ENCODE peak calls at places on chromosomes 7 and 10, in four cellular contexts. C is left lung, B is K562, P is GM12878. H is an unnamed sample.

GRCh38 chr10:118850418-118851061 is 95.8 kb upstream of the CACUL1 start:
- DNase-seq in C (peak; percentile 90), B (peak; percentile 40), P (no peak), H (peak; percentile 46)

GRCh38 chr10:34758447-34758996 is 56.6 kb downstream of the PARD3 start:
- DNase-seq in C (no peak), B (peak; percentile 39), P (peak; percentile 34), H (no peak)

GRCh38 chr7:24827589-24827988 is 70.3 kb upstream of the GSDME start:
- DNase-seq in C (no peak), B (no peak), P (no peak), H (no peak)

GRCh38 chr10:116968331-116968730 is 36.7 kb downstream of the SHTN1 start:
- DNase-seq in C (no peak), B (no peak), P (no peak), H (no peak)

GRCh38 chr10:84335516-84335915 is 7.1 kb downstream of the CCSER2 start:
- DNase-seq in C (no peak), B (no peak), P (no peak), H (no peak)

GRCh38 chr10:10598297-10598696 is 419.4 kb upstream of the CELF2 start:
- DNase-seq in C (no peak), B (no peak), P (no peak), H (no peak)

GRCh38 chr10:1736972-1737221 is 428 bp downstream of the ADARB2 start:
- DNase-seq in C (peak; percentile 56), B (no peak), P (no peak), H (no peak)

GRCh38 chr10:29501692-29502091 is 133.1 kb downstream of the SVIL start:
- DNase-seq in C (no peak), B (peak; percentile 22), P (no peak), H (no peak)

GRCh38 chr7:107467972-107468371 is 1.9 kb upstream of the GPR22 start:
- DNase-seq in C (no peak), B (no peak), P (no peak), H (no peak)

GRCh38 chr7:107464666-107465065 is 5.2 kb upstream of the GPR22 start:
- DNase-seq in C (no peak), B (no peak), P (no peak), H (no peak)

GRCh38 chr7:107463139-107464078 is 6.4 kb upstream of the GPR22 start:
- DNase-seq in C (no peak), B (peak; percentile 20), P (peak; percentile 19), H (peak; percentile 10)

GRCh38 chr7:107461938-107462533 is 7.8 kb upstream of the GPR22 start:
- DNase-seq in C (no peak), B (no peak), P (no peak), H (no peak)
- H3K9me3 ChIP-seq in C (no peaks in the 10 kb centered on the region), B (no peaks in the 10 kb centered on the region), P (no peaks in the 10 kb centered on the region), H (no peaks in the 10 kb centered on the region)

GRCh38 chr10:130723704-130724103 is 587.5 kb downstream of the GLRX3 start:
- DNase-seq in C (no peak), B (no peak), P (no peak), H (no peak)
- H3K9me3 ChIP-seq in C (no peaks in the 10 kb centered on the region), B (no peaks in the 10 kb centered on the region), P (no peaks in the 10 kb centered on the region), H (no peaks in the 10 kb centered on the region)

DNA sequence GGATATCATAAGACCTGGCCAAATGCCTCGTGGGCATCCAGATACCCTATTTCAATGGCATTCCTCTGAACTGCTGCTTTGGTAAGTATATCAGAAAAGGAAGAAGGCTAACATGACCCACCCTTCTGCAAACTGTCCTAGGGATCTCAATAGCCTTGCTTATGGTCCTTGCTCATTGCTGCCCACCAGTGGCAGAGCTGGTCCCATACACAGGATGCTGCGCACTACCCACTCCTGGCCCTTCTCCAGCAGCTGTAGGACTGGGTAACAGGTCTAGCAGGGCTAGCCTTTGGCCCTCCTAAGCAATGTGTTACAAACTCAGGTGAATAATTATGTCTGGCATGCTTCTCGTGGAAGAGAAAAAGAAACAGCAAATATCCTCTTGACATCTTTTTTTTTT is 72.5 kb downstream of the C10orf90 start:
- DNase-seq in C (no peak), B (peak; percentile 14), P (no peak), H (no peak)
- H3K9me3 ChIP-seq in C (no peaks in the 10 kb centered on the region), B (no peaks in the 10 kb centered on the region), P (no peaks in the 10 kb centered on the region), H (no peaks in the 10 kb centered on the region)

GRCh38 chr7:15864260-15864991 is 177.9 kb upstream of the MEOX2 start:
- DNase-seq in C (no peak), B (no peak), P (no peak), H (no peak)
- H3K9me3 ChIP-seq in C (no peaks in the 10 kb centered on the region), B (no peaks in the 10 kb centered on the region), P (no peaks in the 10 kb centered on the region), H (no peaks in the 10 kb centered on the region)

GRCh38 chr10:62348029-62348428 is 26.1 kb upstream of the ZNF365 start:
- DNase-seq in C (no peak), B (no peak), P (no peak), H (no peak)
- H3K9me3 ChIP-seq in C (peaks cover 46% of the 10 kb centered on the region), B (no peaks in the 10 kb centered on the region), P (no peaks in the 10 kb centered on the region), H (peaks cover 35% of the 10 kb centered on the region)

GRCh38 chr7:157863906-157864810 is 527.4 kb downstream of the DNAJB6 start:
- DNase-seq in C (no peak), B (no peak), P (no peak), H (no peak)
- H3K9me3 ChIP-seq in C (peaks cover 2% of the 10 kb centered on the region), B (no peaks in the 10 kb centered on the region), P (no peaks in the 10 kb centered on the region), H (no peaks in the 10 kb centered on the region)